ENCODE peak calls at places on chromosomes 1 and 21, in four cellular contexts. One of them, this sample, is unnamed.

GRCh38 chr21:16587141-16587570 is 857.4 kb downstream of the USP25 start:
- DNase-seq in trophoblast cell: no peak
- DNase-seq in HFFc6: peak
- DNase-seq in activated T-cell treated with anti-CD3 and anti-CD28 coated beads, Interleukin-2, amount 50 U/mL, for 72 hours: no peak
- DNase-seq in this sample: peak

GRCh38 chr21:37587203-37587602 is 220.6 kb downstream of the DYRK1A start:
- DNase-seq in activated T-cell treated with anti-CD3 and anti-CD28 coated beads, Interleukin-2, amount 50 U/mL, for 72 hours: no peak
- DNase-seq in trophoblast cell: no peak
- DNase-seq in HFFc6: no peak
- DNase-seq in this sample: no peak

GRCh38 chr21:43295016-43295958 is 126.5 kb downstream of the CRYAA start:
- DNase-seq in activated T-cell treated with anti-CD3 and anti-CD28 coated beads, Interleukin-2, amount 50 U/mL, for 72 hours: no peak
- DNase-seq in trophoblast cell: no peak
- DNase-seq in HFFc6: no peak
- DNase-seq in this sample: no peak

GRCh38 chr1:39158330-39159086 is 46.0 kb upstream of the MACF1 start:
- DNase-seq in trophoblast cell: no peak
- DNase-seq in activated T-cell treated with anti-CD3 and anti-CD28 coated beads, Interleukin-2, amount 50 U/mL, for 72 hours: no peak
- DNase-seq in HFFc6: no peak
- DNase-seq in this sample: no peak

GRCh38 chr1:145990249-145991097 is 5.9 kb downstream of the TXNIP start:
- DNase-seq in trophoblast cell: no peak
- DNase-seq in HFFc6: no peak
- DNase-seq in activated T-cell treated with anti-CD3 and anti-CD28 coated beads, Interleukin-2, amount 50 U/mL, for 72 hours: no peak
- DNase-seq in this sample: no peak

GRCh38 chr1:156599811-156600210 is 1.5 kb downstream of the GPATCH4 start:
- DNase-seq in HFFc6: no peak
- DNase-seq in activated T-cell treated with anti-CD3 and anti-CD28 coated beads, Interleukin-2, amount 50 U/mL, for 72 hours: no peak
- DNase-seq in trophoblast cell: no peak
- DNase-seq in this sample: no peak

GRCh38 chr1:39104158-39105060 is 78.3 kb downstream of the NDUFS5 start:
- DNase-seq in activated T-cell treated with anti-CD3 and anti-CD28 coated beads, Interleukin-2, amount 50 U/mL, for 72 hours: no peak
- DNase-seq in trophoblast cell: peak
- DNase-seq in HFFc6: no peak
- DNase-seq in this sample: no peak

GRCh38 chr1:117312453-117313138 is 54.7 kb upstream of the MAN1A2 start:
- DNase-seq in HFFc6: peak
- DNase-seq in trophoblast cell: peak
- DNase-seq in activated T-cell treated with anti-CD3 and anti-CD28 coated beads, Interleukin-2, amount 50 U/mL, for 72 hours: peak
- DNase-seq in this sample: no peak

GRCh38 chr1:37033355-37034291 is 692 bp downstream of the GRIK3 start:
- DNase-seq in activated T-cell treated with anti-CD3 and anti-CD28 coated beads, Interleukin-2, amount 50 U/mL, for 72 hours: no peak
- DNase-seq in trophoblast cell: no peak
- DNase-seq in HFFc6: no peak
- DNase-seq in this sample: no peak

GRCh38 chr1:117930484-117930883 is 945 bp downstream of the WDR3 start:
- DNase-seq in HFFc6: no peak
- DNase-seq in activated T-cell treated with anti-CD3 and anti-CD28 coated beads, Interleukin-2, amount 50 U/mL, for 72 hours: no peak
- DNase-seq in trophoblast cell: no peak
- DNase-seq in this sample: no peak

GRCh38 chr1:38037481-38037939 is 9.1 kb downstream of the POU3F1 start:
- DNase-seq in trophoblast cell: no peak
- DNase-seq in activated T-cell treated with anti-CD3 and anti-CD28 coated beads, Interleukin-2, amount 50 U/mL, for 72 hours: no peak
- DNase-seq in HFFc6: no peak
- DNase-seq in this sample: no peak

GRCh38 chr1:20448626-20449215 is 37.3 kb downstream of the CAMK2N1 start:
- DNase-seq in activated T-cell treated with anti-CD3 and anti-CD28 coated beads, Interleukin-2, amount 50 U/mL, for 72 hours: no peak
- DNase-seq in trophoblast cell: no peak
- DNase-seq in HFFc6: no peak
- DNase-seq in this sample: no peak

GRCh38 chr1:67766117-67766978 is 66.9 kb downstream of the GNG12 start:
- DNase-seq in trophoblast cell: peak
- DNase-seq in HFFc6: peak
- DNase-seq in activated T-cell treated with anti-CD3 and anti-CD28 coated beads, Interleukin-2, amount 50 U/mL, for 72 hours: peak
- DNase-seq in this sample: peak